ENCODE peak calls at places on chromosomes 3 and 15, in four cellular contexts. Z, K, H and F are unnamed samples.

GRCh38 chr3:107184375-107184774 is 192.9 kb upstream of the CCDC54 start:
- DNase-seq in Z (no peak), H (no peak), K (no peak), F (no peak)

GRCh38 chr3:36906504-36907149 is 38.2 kb downstream of the TRANK1 start:
- DNase-seq in K (no peak), H (no peak), Z (no peak), F (no peak)

GRCh38 chr3:99413504-99413903 is 224.9 kb upstream of the COL8A1 start:
- DNase-seq in Z (no peak), K (no peak), H (no peak), F (no peak)

GRCh38 chr15:28004143-28005003 is 94.7 kb downstream of the OCA2 start:
- DNase-seq in Z (no peak), H (no peak), K (no peak), F (no peak)

GRCh38 chr15:99424978-99425665 is 140.7 kb upstream of the MEF2A start:
- DNase-seq in Z (peak; percentile 71), K (no peak), H (peak; percentile 71), F (peak; percentile 80)

GRCh38 chr3:160183375-160184076 is 41.7 kb upstream of the C3orf80 start:
- DNase-seq in Z (no peak), K (no peak), H (no peak), F (no peak)

GRCh38 chr3:158505117-158505516 is 65.9 kb upstream of the MLF1 start:
- DNase-seq in Z (no peak), K (no peak), H (no peak), F (no peak)

GRCh38 chr15:67172172-67172571 is 82.3 kb downstream of the AAGAB start:
- DNase-seq in H (no peak), Z (no peak), K (no peak), F (no peak)

GRCh38 chr15:73017987-73018386 is 34.3 kb upstream of the NEO1 start:
- DNase-seq in Z (no peak), K (no peak), H (no peak), F (no peak)

GRCh38 chr3:133136114-133137041 is 98.2 kb downstream of the TMEM108 start:
- DNase-seq in Z (no peak), H (no peak), K (peak; percentile 47), F (no peak)

GRCh38 chr3:125017406-125017805 is 38.4 kb downstream of the HEG1 start:
- DNase-seq in H (no peak), K (no peak), Z (no peak), F (no peak)

GRCh38 chr3:127954642-127955041 is 39.6 kb downstream of the KBTBD12 start:
- DNase-seq in Z (peak; percentile 50), K (peak; percentile 47), H (no peak), F (peak; percentile 64)

GRCh38 chr15:47717036-47717611 is at the start of gene SEMA6D:
- DNase-seq in Z (peak; percentile 83), H (no peak), K (peak; percentile 91), F (peak; percentile 91)

GRCh38 chr15:46857103-46857502 is 860.2 kb upstream of the SEMA6D start:
- DNase-seq in H (no peak), K (peak; percentile 25), Z (no peak), F (no peak)

GRCh38 chr3:122681294-122682015 is 816 bp downstream of the PARP14 start:
- DNase-seq in H (no peak), Z (no peak), K (no peak), F (no peak)

GRCh38 chr3:113890256-113890900 is 51.8 kb downstream of the GRAMD1C start:
- DNase-seq in H (no peak), Z (no peak), K (no peak), F (no peak)

GRCh38 chr3:183161552-183162345 is 785 bp downstream of the LAMP3 start:
- DNase-seq in Z (no peak), K (no peak), H (no peak), F (no peak)